ENCODE peak calls at places on chromosomes 11 and 22, in six cellular contexts. O is IMR-90, T is neuronal stem cell, X is H9, L is trophoblast cell, E is H1. I is an unnamed sample.

GRCh38 chr11:119148855-119149370 is at the start of gene ABCG4:
- DNase-seq in O (no peak), T (peak; percentile 33), X (peak; percentile 44), L (no peak), E (peak; percentile 69), I (no peak)

GRCh38 chr11:106608677-106609076 is 409.6 kb downstream of the GUCY1A2 start:
- DNase-seq in O (peak; percentile 69), T (no peak), X (no peak), L (no peak), E (no peak), I (peak; percentile 33)

GRCh38 chr11:75078233-75078632 is 18.4 kb downstream of the OR2AT4 start:
- DNase-seq in O (peak; percentile 11), T (no peak), X (no peak), L (peak; percentile 53), E (no peak), I (no peak)

GRCh38 chr22:18091916-18092526 is 14.2 kb downstream of the PEX26 start:
- DNase-seq in O (peak; percentile 43), T (no peak), X (no peak), L (no peak), E (no peak), I (no peak)

GRCh38 chr11:33160147-33160546 is 1.1 kb downstream of the CSTF3 start:
- DNase-seq in O (peak; percentile 62), T (no peak), X (no peak), L (peak; percentile 40), E (no peak), I (peak; percentile 69)

GRCh38 chr11:127632546-127632945 is 632.0 kb upstream of the KIRREL3 start:
- DNase-seq in O (no peak), T (no peak), X (no peak), L (no peak), E (no peak), I (no peak)

GRCh38 chr22:36081023-36081431 is 52.4 kb upstream of the RBFOX2 start:
- DNase-seq in O (peak; percentile 98), T (no peak), X (no peak), L (peak; percentile 68), E (no peak), I (peak; percentile 98)

GRCh38 chr11:107757661-107758060 is 45.8 kb upstream of the SLN start:
- DNase-seq in O (no peak), T (no peak), X (no peak), L (no peak), E (no peak), I (no peak)

GRCh38 chr22:38424525-38425080 is 30.4 kb downstream of the KCNJ4 start:
- DNase-seq in O (no peak), T (no peak), X (no peak), L (no peak), E (no peak), I (no peak)

GRCh38 chr11:26583550-26583949 is 11.5 kb upstream of the MUC15 start:
- DNase-seq in O (no peak), T (no peak), X (no peak), L (peak; percentile 92), E (no peak), I (peak; percentile 60)

GRCh38 chr11:117941163-117941707 is 12.0 kb upstream of the TMPRSS13 start:
- DNase-seq in O (no peak), T (no peak), X (no peak), L (peak; percentile 59), E (no peak), I (no peak)

GRCh38 chr22:49789289-49790141 is 38.2 kb downstream of the BRD1 start:
- DNase-seq in O (peak; percentile 45), T (no peak), X (no peak), L (no peak), E (no peak), I (peak; percentile 74)

GRCh38 chr11:104254347-104254746 is 90.4 kb upstream of the PDGFD start:
- DNase-seq in O (no peak), T (peak; percentile 71), X (peak; percentile 85), L (no peak), E (peak; percentile 87), I (peak; percentile 41)

GRCh38 chr22:40542821-40543540 is 93.5 kb downstream of the MRTFA start:
- DNase-seq in O (no peak), T (no peak), X (no peak), L (no peak), E (no peak), I (no peak)

GRCh38 chr11:120185678-120186407 is 25.0 kb upstream of the OAF start:
- DNase-seq in O (no peak), T (no peak), X (peak; percentile 14), L (no peak), E (no peak), I (no peak)

GRCh38 chr22:49903322-49904039 is 14.8 kb downstream of the ALG12 start:
- DNase-seq in O (no peak), T (no peak), X (no peak), L (no peak), E (no peak), I (no peak)

GRCh38 chr11:129117595-129118350 is 74.4 kb downstream of the ARHGAP32 start:
- DNase-seq in O (peak; percentile 82), T (peak; percentile 58), X (no peak), L (peak; percentile 18), E (no peak), I (peak; percentile 74)

GRCh38 chr11:65435330-65435931 is 12.8 kb downstream of the NEAT1 start:
- DNase-seq in O (peak; percentile 45), T (no peak), X (no peak), L (no peak), E (peak; percentile 19), I (peak; percentile 73)

GRCh38 chr22:35894937-35895708 is 133.5 kb downstream of the RBFOX2 start:
- DNase-seq in O (peak; percentile 79), T (no peak), X (no peak), L (peak; percentile 75), E (no peak), I (peak; percentile 85)

GRCh38 chr22:25219211-25219689 is at the start of gene CRYBB2:
- DNase-seq in O (no peak), T (no peak), X (no peak), L (no peak), E (no peak), I (no peak)

GRCh38 chr11:102831128-102831708 is 12.2 kb downstream of the MMP3 start:
- DNase-seq in O (peak; percentile 23), T (no peak), X (peak; percentile 80), L (no peak), E (peak; percentile 71), I (peak; percentile 19)

GRCh38 chr22:22909605-22910271 is 22.1 kb downstream of the IGLL5 start:
- DNase-seq in O (no peak), T (no peak), X (no peak), L (no peak), E (no peak), I (no peak)

GRCh38 chr11:4453118-4453517 is 4.0 kb downstream of the OR52K2 start:
- DNase-seq in O (no peak), T (no peak), X (no peak), L (no peak), E (no peak), I (no peak)

GRCh38 chr11:73285721-73286120 is 13.6 kb downstream of the P2RY6 start:
- DNase-seq in O (no peak), T (no peak), X (no peak), L (no peak), E (no peak), I (no peak)

GRCh38 chr11:93131709-93132108 is 66.1 kb downstream of the SLC36A4 start:
- DNase-seq in O (no peak), T (no peak), X (no peak), L (no peak), E (no peak), I (no peak)

DNA sequence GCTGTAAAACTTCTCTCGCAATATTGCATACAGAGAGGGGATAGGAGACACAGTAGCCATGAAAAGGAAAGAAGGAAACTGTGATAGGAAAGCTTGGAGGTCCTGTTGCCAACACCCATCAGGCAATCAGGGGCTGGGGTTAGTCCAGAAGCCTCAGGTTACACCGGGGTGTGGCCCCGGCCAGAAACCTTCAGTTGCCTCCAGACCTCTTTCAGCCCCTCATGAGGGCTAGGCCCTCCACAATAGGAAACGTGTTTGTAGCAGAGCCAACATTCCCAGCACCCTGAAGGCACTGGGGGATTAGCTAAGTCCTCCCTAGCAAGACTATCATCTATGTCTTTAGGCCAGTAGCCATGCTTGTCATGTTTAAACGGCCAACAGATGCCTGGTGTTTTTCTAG is 1048.0 kb upstream of the CNTN5 start:
- DNase-seq in O (no peak), T (no peak), X (no peak), L (no peak), E (no peak), I (no peak)
- H2AFZ ChIP-seq in O (peak overlapping the region; percentile 80), T (no peak overlapping the region), X (no peak overlapping the region), L (peak overlapping the region; percentile 3), E (no peak overlapping the region), I (no peak overlapping the region)

GRCh38 chr11:19976281-19976941 is 183.9 kb downstream of the DBX1 start:
- DNase-seq in O (no peak), T (no peak), X (no peak), L (no peak), E (no peak), I (no peak)
- H3K23ac ChIP-seq in O (no peak overlapping the region), T (no peak overlapping the region), X (no peak overlapping the region), L (no peak overlapping the region), E (no peak overlapping the region), I (no peak overlapping the region)

GRCh38 chr11:69242583-69242940 is 51.4 kb upstream of the MYEOV start:
- DNase-seq in O (no peak), T (no peak), X (peak; percentile 20), L (no peak), E (no peak), I (no peak)

GRCh38 chr11:69241075-69241740 is 52.7 kb upstream of the MYEOV start:
- DNase-seq in O (no peak), T (no peak), X (peak; percentile 26), L (no peak), E (no peak), I (no peak)

GRCh38 chr11:69243496-69244200 is 50.3 kb upstream of the MYEOV start:
- DNase-seq in O (no peak), T (no peak), X (peak; percentile 8), L (no peak), E (no peak), I (no peak)

GRCh38 chr11:69240332-69241074 is 53.5 kb upstream of the MYEOV start:
- DNase-seq in O (peak; percentile 14), T (no peak), X (peak; percentile 35), L (peak; percentile 16), E (no peak), I (no peak)

DNA sequence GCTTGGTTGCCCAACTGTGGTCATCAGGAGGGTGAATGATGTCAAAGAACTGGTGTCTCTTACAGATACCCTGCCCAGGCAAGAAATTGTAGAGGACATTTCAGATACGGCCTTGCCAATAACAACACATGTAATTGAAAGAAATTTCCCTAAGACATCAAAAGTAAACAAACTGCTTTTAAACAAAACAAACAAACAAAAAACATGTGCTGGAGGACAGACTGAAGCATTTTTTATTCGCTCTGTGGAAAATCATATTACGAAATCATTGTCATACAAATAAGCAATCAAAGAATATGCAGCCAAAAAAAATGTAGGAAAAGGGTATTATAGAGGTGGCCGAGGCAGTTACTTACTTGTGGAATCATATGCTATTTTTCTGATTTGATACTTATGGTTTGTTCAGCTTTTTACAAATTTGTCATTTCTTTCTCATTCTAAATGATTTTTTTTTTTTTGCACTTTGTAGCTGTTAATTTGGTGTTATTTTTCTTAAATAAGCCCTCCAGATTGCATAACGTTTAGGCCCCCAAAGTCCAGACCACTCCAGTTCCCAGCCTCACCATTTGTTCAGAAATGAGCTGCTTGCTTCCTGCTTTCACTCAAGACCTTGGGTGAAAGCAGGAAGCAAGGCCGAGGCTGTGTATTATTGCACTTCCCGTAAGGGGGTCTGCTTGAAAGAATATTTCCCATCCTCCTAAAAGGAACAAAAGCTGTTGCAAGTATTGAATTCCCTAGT is 51.9 kb upstream of the MYEOV start:
- DNase-seq in O (no peak), T (no peak), X (no peak), L (no peak), E (no peak), I (no peak)
- H3K9ac ChIP-seq in O (no peak overlapping the region), T (no peak overlapping the region), X (no peak overlapping the region), L (no peak overlapping the region), E (no peak overlapping the region), I (no peak overlapping the region)

GRCh38 chr22:46031561-46031960 is 54.6 kb upstream of the WNT7B start:
- DNase-seq in O (no peak), T (no peak), X (no peak), L (no peak), E (no peak), I (no peak)
- H2AFZ ChIP-seq in O (no peak overlapping the region), T (no peak overlapping the region), X (no peak overlapping the region), L (no peak overlapping the region), E (no peak overlapping the region), I (no peak overlapping the region)

I was measured in mesenchymal stem cell.